ENCODE peak calls at places on chromosome 11, in seven cellular contexts. S is amniotic stem cell, Y is hypothalamus, Q is uterus, X is midbrain, D is Caki2, N is EL. B is an unnamed sample.
A peak's percentile ranks its signal among the peaks of the same experiment; 100 is the strongest.

GRCh38 chr11:8331767-8332166 is 68.1 kb upstream of the LMO1 start:
- DNase-seq in X (no peak), N (peak; percentile 58), Y (no peak), Q (no peak), D (no peak), S (no peak), B (no peak)

GRCh38 chr11:107587306-107587979 is 3.5 kb upstream of the ELMOD1 start:
- DNase-seq in N (peak; percentile 76), D (no peak), Q (no peak), S (no peak), X (no peak), Y (no peak), B (peak; percentile 18)

GRCh38 chr11:65917434-65918210 is 1.2 kb downstream of the C11orf68 start:
- DNase-seq in S (no peak), Q (peak; percentile 39), X (no peak), Y (no peak), N (no peak), D (peak; percentile 49), B (no peak)

GRCh38 chr11:105051559-105051958 is 6.4 kb upstream of the CARD16 start:
- DNase-seq in S (no peak), X (no peak), Q (no peak), N (no peak), D (no peak), Y (no peak), B (no peak)

GRCh38 chr11:64233913-64234839 is at the start of gene VEGFB:
- DNase-seq in S (no peak), Q (peak; percentile 71), N (peak; percentile 70), X (peak; percentile 69), D (peak; percentile 54), Y (peak; percentile 69), B (peak; percentile 65)

GRCh38 chr11:87359401-87359800 is 321.7 kb downstream of the TMEM135 start:
- DNase-seq in D (no peak), Q (no peak), X (no peak), N (no peak), S (no peak), Y (no peak), B (no peak)

GRCh38 chr11:77619576-77620198 is 17.9 kb downstream of the CLNS1A start:
- DNase-seq in D (peak; percentile 43), X (peak; percentile 45), S (peak; percentile 12), N (peak; percentile 54), Q (no peak), Y (no peak), B (peak; percentile 5)

GRCh38 chr11:32053151-32053550 is 37.7 kb upstream of the RCN1 start:
- DNase-seq in Y (no peak), D (no peak), N (peak; percentile 9), Q (no peak), X (no peak), S (no peak), B (peak; percentile 64)

GRCh38 chr11:35474677-35475076 is 50.7 kb downstream of the PAMR1 start:
- DNase-seq in S (no peak), X (no peak), N (no peak), Q (no peak), D (no peak), Y (no peak), B (no peak)

GRCh38 chr11:96075532-96075959 is 151.6 kb upstream of the MTMR2 start:
- DNase-seq in S (no peak), Q (no peak), X (no peak), Y (no peak), D (no peak), N (no peak), B (no peak)

GRCh38 chr11:112525844-112526590 is 265.4 kb upstream of the PLET1 start:
- DNase-seq in X (no peak), D (no peak), Q (no peak), Y (no peak), S (no peak), N (no peak), B (peak; percentile 10)

GRCh38 chr11:44628730-44629361 is 63.4 kb downstream of the CD82 start:
- DNase-seq in X (no peak), D (no peak), N (no peak), Y (no peak), S (no peak), Q (peak; percentile 9), B (no peak)

GRCh38 chr11:19332476-19332875 is 91.7 kb upstream of the E2F8 start:
- DNase-seq in Q (no peak), N (no peak), D (no peak), X (no peak), S (no peak), Y (no peak), B (no peak)

GRCh38 chr11:26841818-26842457 is 120.1 kb upstream of the SLC5A12 start:
- DNase-seq in Y (no peak), N (peak; percentile 67), D (no peak), Q (no peak), X (no peak), S (peak; percentile 46), B (peak; percentile 62)

GRCh38 chr11:34830648-34831047 is 85.5 kb downstream of the APIP start:
- DNase-seq in S (no peak), N (peak; percentile 13), X (no peak), D (no peak), Y (no peak), Q (no peak), B (no peak)

GRCh38 chr11:103619938-103620337 is 416.5 kb upstream of the DDI1 start:
- DNase-seq in N (no peak), S (no peak), Q (no peak), X (no peak), Y (no peak), D (no peak), B (no peak)

GRCh38 chr11:2799881-2800654 is 85.5 kb downstream of the CDKN1C start:
- DNase-seq in S (no peak), Y (no peak), X (no peak), N (no peak), Q (peak; percentile 13), D (no peak), B (no peak)